ENCODE peak calls at places on chromosomes 1 and 21, in four cellular contexts. U is WTC11, R is psoas muscle, Q is fibroblast of mammary gland. M is an unnamed sample.
A peak's percentile ranks its signal among the peaks of the same experiment; 100 is the strongest.

GRCh38 chr1:165408518-165408917 is 36.4 kb downstream of the RXRG start:
- DNase-seq in U (peak; percentile 23), R (no peak), Q (peak; percentile 73), M (no peak)

GRCh38 chr21:46114963-46115362 is 17.1 kb downstream of the COL6A2 start:
- DNase-seq in U (no peak), R (peak; percentile 13), Q (peak; percentile 38), M (no peak)

GRCh38 chr1:50659107-50659628 is 235.9 kb upstream of the DMRTA2 start:
- DNase-seq in U (no peak), R (no peak), Q (no peak), M (no peak)

GRCh38 chr21:46457801-46458314 is 833 bp upstream of the DIP2A start:
- DNase-seq in U (no peak), R (peak; percentile 39), Q (peak; percentile 54), M (peak; percentile 7)

GRCh38 chr1:11114966-11115365 is 15.3 kb upstream of the EXOSC10 start:
- DNase-seq in U (no peak), R (no peak), Q (no peak), M (no peak)

GRCh38 chr1:10796029-10796944 is at the start of gene CASZ1:
- DNase-seq in U (peak; percentile 91), R (peak; percentile 79), Q (peak; percentile 80), M (peak; percentile 71)

GRCh38 chr1:181124206-181124825 is 35.8 kb downstream of the IER5 start:
- DNase-seq in U (no peak), R (no peak), Q (peak; percentile 22), M (no peak)

GRCh38 chr21:30563630-30564029 is 2.5 kb upstream of the KRTAP19-7 start:
- DNase-seq in U (no peak), R (no peak), Q (no peak), M (no peak)

GRCh38 chr1:2589331-2590232 is 3.0 kb downstream of the PRXL2B start:
- DNase-seq in U (no peak), R (no peak), Q (no peak), M (no peak)

GRCh38 chr1:201361652-201362504 is 15.6 kb downstream of the TNNT2 start:
- DNase-seq in U (peak; percentile 85), R (peak; percentile 52), Q (peak; percentile 37), M (no peak)

GRCh38 chr1:247111636-247112478 is 7.7 kb upstream of the ZNF669 start:
- DNase-seq in U (peak; percentile 54), R (peak; percentile 79), Q (peak; percentile 43), M (peak; percentile 10)

GRCh38 chr1:22607154-22607553 is 29.3 kb upstream of the C1QA start:
- DNase-seq in U (peak; percentile 63), R (no peak), Q (no peak), M (no peak)

GRCh38 chr1:35886606-35887431 is 3.8 kb downstream of the AGO1 start:
- DNase-seq in U (peak; percentile 32), R (no peak), Q (no peak), M (no peak)

GRCh38 chr1:84907095-84907827 is 14.3 kb upstream of the LPAR3 start:
- DNase-seq in U (no peak), R (no peak), Q (no peak), M (no peak)

GRCh38 chr1:245420926-245421325 is 266.1 kb downstream of the KIF26B start:
- DNase-seq in U (no peak), R (no peak), Q (no peak), M (no peak)

GRCh38 chr21:45532826-45533730 is 9.2 kb downstream of the SLC19A1 start:
- DNase-seq in U (peak; percentile 8), R (peak; percentile 7), Q (no peak), M (no peak)

GRCh38 chr1:194487172-194487571 is 1300.8 kb upstream of the B3GALT2 start:
- DNase-seq in U (no peak), R (no peak), Q (no peak), M (no peak)

GRCh38 chr1:55015731-55016620 is 17.2 kb downstream of the BSND start:
- DNase-seq in U (no peak), R (no peak), Q (peak; percentile 42), M (no peak)

GRCh38 chr1:201141418-201141817 is 12.9 kb downstream of the TMEM9 start:
- DNase-seq in U (no peak), R (no peak), Q (no peak), M (no peak)

GRCh38 chr1:170370087-170370486 is 161.9 kb upstream of the GORAB start:
- DNase-seq in U (no peak), R (no peak), Q (no peak), M (no peak)

GRCh38 chr1:3276341-3276800 is 178.1 kb upstream of the ARHGEF16 start:
- DNase-seq in U (no peak), R (no peak), Q (no peak), M (no peak)

GRCh38 chr1:8147922-8148321 is 121.8 kb upstream of the ERRFI1 start:
- DNase-seq in U (no peak), R (no peak), Q (no peak), M (no peak)

GRCh38 chr1:23727362-23727811 is 15.9 kb upstream of the ELOA start:
- DNase-seq in U (no peak), R (peak; percentile 76), Q (peak; percentile 91), M (peak; percentile 83)

GRCh38 chr1:116331523-116331922 is 41.5 kb upstream of the ATP1A1 start:
- DNase-seq in U (no peak), R (no peak), Q (no peak), M (no peak)

GRCh38 chr1:38026592-38027200 is 14.2 kb downstream of the UTP11 start:
- DNase-seq in U (peak; percentile 74), R (no peak), Q (peak; percentile 61), M (no peak)

GRCh38 chr1:2208309-2209239 is 14.0 kb upstream of the FAAP20 start:
- DNase-seq in U (no peak), R (peak; percentile 59), Q (peak; percentile 90), M (no peak)

GRCh38 chr1:90850181-90850924 is 133.3 kb upstream of the BARHL2 start:
- DNase-seq in U (peak; percentile 38), R (peak; percentile 36), Q (peak; percentile 24), M (no peak)

DNA sequence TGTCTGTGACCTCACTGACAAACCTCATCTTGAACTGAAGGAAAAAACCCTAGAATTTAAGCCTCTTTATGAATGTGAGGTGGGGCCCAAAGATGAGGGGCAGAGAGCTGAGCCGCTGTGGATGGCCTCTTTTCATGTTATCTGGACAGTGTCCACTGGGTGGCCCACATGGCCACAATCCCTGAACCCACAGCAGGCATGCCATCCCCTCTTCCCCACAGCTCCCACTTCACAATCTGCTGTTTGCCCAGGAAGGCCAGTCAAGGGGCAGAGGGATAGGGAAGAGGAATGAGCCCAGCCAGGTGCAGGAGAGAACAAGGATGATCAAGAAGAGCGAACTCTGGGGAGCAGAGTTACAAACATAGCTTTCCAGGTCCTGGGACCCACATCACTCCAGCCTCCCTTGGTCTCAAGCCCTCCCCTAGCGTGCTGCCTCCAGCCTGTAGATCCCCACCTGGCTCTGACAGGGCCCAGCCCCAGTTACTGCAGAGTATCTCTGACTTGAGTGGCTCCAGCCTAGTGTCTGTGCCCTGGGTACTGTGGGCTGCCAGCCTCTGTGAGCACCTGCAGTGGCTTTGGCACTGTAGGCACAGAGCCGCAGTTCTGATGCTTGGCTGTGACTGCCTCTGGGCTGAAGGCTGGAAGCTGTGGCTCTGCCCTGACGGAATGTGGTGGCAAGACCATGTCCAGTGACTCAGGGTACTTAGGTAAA is 1.9 kb upstream of the SLFNL1 start:
- DNase-seq in U (no peak), R (no peak), Q (no peak), M (no peak)
- TF ChIP-seq CTCF in U (no peak), R (peak; percentile 9), Q (peak; percentile 41), M (peak; percentile 48)

GRCh38 chr1:215992620-215993019 is 425.5 kb downstream of the KCTD3 start:
- DNase-seq in U (no peak), R (no peak), Q (peak; percentile 26), M (no peak)
- TF ChIP-seq CTCF in U (no peak), R (peak; percentile 5), Q (peak; percentile 42), M (peak; percentile 62)

GRCh38 chr1:215679231-215679630 is 112.1 kb downstream of the KCTD3 start:
- DNase-seq in U (no peak), R (no peak), Q (no peak), M (no peak)

GRCh38 chr1:215677112-215677511 is 110.0 kb downstream of the KCTD3 start:
- DNase-seq in U (no peak), R (no peak), Q (no peak), M (no peak)

GRCh38 chr1:215682232-215682631 is 115.1 kb downstream of the KCTD3 start:
- DNase-seq in U (no peak), R (no peak), Q (peak; percentile 7), M (no peak)
- TF ChIP-seq CTCF in U (no peak), R (no peak), Q (peak; percentile 11), M (peak; percentile 39)

DNA sequence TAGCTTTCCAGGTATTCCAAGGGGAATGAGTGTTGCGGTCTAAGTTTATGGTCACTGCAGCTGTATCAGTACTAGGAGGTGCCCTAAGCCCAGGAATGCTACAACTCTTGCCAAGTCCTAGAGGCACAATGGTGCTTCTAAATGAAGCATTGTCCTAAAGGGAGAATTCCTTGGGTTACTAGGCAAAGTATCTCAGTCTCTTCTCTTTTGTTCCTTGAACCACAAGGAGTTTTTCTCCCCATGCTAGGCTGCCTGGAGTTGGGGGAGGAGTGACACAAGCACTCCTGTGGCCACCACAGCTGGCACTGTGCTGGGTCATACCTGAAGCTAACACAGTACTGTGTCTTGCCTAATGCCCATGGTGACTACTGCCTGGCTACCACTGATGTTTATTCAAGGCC is 50.7 kb downstream of the KMO start:
- DNase-seq in U (no peak), R (no peak), Q (no peak), M (no peak)
- TF ChIP-seq CTCF in U (no peak), R (no peak), Q (no peak), M (no peak)

GRCh38 chr1:53860967-53861411 is 22.9 kb upstream of the NDC1 start:
- DNase-seq in U (peak; percentile 44), R (no peak), Q (peak; percentile 63), M (peak; percentile 27)
- TF ChIP-seq CTCF in U (peak; percentile 57), R (peak; percentile 79), Q (peak; percentile 95), M (peak; percentile 86)

GRCh38 chr1:19445417-19446342 is 39.7 kb downstream of the CAPZB start:
- DNase-seq in U (peak; percentile 42), R (no peak), Q (no peak), M (no peak)
- TF ChIP-seq CTCF in U (no peak), R (peak; percentile 19), Q (peak; percentile 45), M (peak; percentile 49)

DNA sequence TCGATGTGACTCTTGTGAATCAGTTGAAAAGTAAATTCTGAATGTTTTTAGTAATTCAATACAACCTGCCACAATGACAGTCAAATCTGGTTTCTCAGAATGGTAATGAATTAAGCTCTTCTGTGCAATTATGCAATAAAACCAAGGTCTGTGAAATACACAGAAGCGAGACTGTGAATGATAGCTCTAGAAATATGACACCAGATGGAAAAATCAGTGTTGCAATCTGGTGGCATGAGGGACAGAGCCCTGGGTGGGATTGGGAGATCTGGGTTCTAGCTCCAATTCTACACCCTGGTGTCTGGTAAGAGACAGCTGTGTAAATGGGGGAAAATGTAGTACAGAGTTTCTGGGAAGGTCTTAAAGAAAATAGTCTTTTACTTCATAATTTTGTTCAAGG is 586.4 kb upstream of the ZRANB2 start:
- DNase-seq in U (no peak), R (no peak), Q (peak; percentile 53), M (no peak)
- TF ChIP-seq CTCF in U (no peak), R (no peak), Q (no peak), M (no peak)

GRCh38 chr1:161864577-161864976 is 98.5 kb downstream of the ATF6 start:
- DNase-seq in U (no peak), R (no peak), Q (peak; percentile 57), M (no peak)
- TF ChIP-seq CTCF in U (no peak), R (peak; percentile 35), Q (peak; percentile 47), M (peak; percentile 59)

M was measured in AG04450.